ENCODE peak calls at places on chromosome 6, in seven cellular contexts. L is substantia nigra, N is midbrain, O is BE2C, R is AG09319, A is foreskin melanocyte, G is GM23338. S is an unnamed sample.

GRCh38 chr6:111228094-111228493 is 140.8 kb downstream of the SLC16A10 start:
- DNase-seq in L (no peak), N (no peak), O (no peak), R (no peak), A (no peak), G (no peak), S (no peak)

GRCh38 chr6:12749531-12750379 is 33.2 kb downstream of the PHACTR1 start:
- DNase-seq in L (no peak), N (no peak), O (peak), R (no peak), A (peak), G (peak), S (peak)

GRCh38 chr6:94349227-94349626 is 929.9 kb upstream of the EPHA7 start:
- DNase-seq in L (no peak), N (no peak), O (no peak), R (no peak), A (no peak), G (no peak), S (no peak)

GRCh38 chr6:106281661-106282060 is 43.9 kb downstream of the ATG5 start:
- DNase-seq in L (no peak), N (no peak), O (no peak), R (no peak), A (no peak), G (no peak), S (no peak)

GRCh38 chr6:45665859-45666258 is 288.1 kb upstream of the SUPT3H start:
- DNase-seq in L (no peak), N (no peak), O (no peak), R (no peak), A (no peak), G (no peak), S (no peak)

GRCh38 chr6:23633986-23634385 is 492.0 kb upstream of the NRSN1 start:
- DNase-seq in L (no peak), N (peak), O (no peak), R (no peak), A (no peak), G (no peak), S (no peak)

GRCh38 chr6:167683028-167683862 is 143.5 kb upstream of the AFDN start:
- DNase-seq in L (peak), N (peak), O (no peak), R (no peak), A (peak), G (no peak), S (no peak)

GRCh38 chr6:158460602-158461092 is 99.2 kb upstream of the TMEM181 start:
- DNase-seq in L (no peak), N (no peak), O (no peak), R (peak), A (peak), G (no peak), S (no peak)

GRCh38 chr6:108518714-108519576 is 41.8 kb upstream of the FOXO3 start:
- DNase-seq in L (no peak), N (no peak), O (peak), R (no peak), A (peak), G (peak), S (peak)

GRCh38 chr6:134466751-134467525 is 149.0 kb upstream of the SGK1 start:
- DNase-seq in L (no peak), N (no peak), O (no peak), R (no peak), A (no peak), G (no peak), S (no peak)

GRCh38 chr6:1736346-1737105 is 126.8 kb downstream of the FOXC1 start:
- DNase-seq in L (no peak), N (no peak), O (no peak), R (no peak), A (no peak), G (no peak), S (no peak)

GRCh38 chr6:106520711-106521367 is 108.5 kb downstream of the RTN4IP1 start:
- DNase-seq in L (no peak), N (no peak), O (no peak), R (no peak), A (no peak), G (no peak), S (no peak)

GRCh38 chr6:145278163-145278807 is 457.0 kb downstream of the EPM2A start:
- DNase-seq in L (no peak), N (no peak), O (no peak), R (no peak), A (no peak), G (no peak), S (no peak)

GRCh38 chr6:165146456-165146855 is 162.9 kb downstream of the C6orf118 start:
- DNase-seq in L (peak), N (peak), O (no peak), R (no peak), A (peak), G (no peak), S (peak)

S was measured in endodermal cell.